ENCODE peak calls at places on chromosomes 5 and 9, in eight cellular contexts. F, O, E, N, W, C, R and V are unnamed samples.

GRCh38 chr9:18351216-18351615 is 122.7 kb upstream of the ADAMTSL1 start:
- DNase-seq in R (no peak), E (no peak), O (no peak), F (no peak), C (no peak), N (no peak), W (no peak), V (no peak)

GRCh38 chr9:30796806-30797205 is 1587.6 kb upstream of the ACO1 start:
- DNase-seq in O (no peak), W (no peak), F (no peak), R (no peak), C (no peak), N (no peak), E (no peak), V (no peak)

GRCh38 chr9:105007143-105007542 is 79.2 kb upstream of the ABCA1 start:
- DNase-seq in W (no peak), O (no peak), C (peak; percentile 68), R (no peak), F (no peak), N (no peak), E (peak; percentile 24), V (peak; percentile 90)

GRCh38 chr9:132757031-132757430 is 86.8 kb downstream of the GTF3C4 start:
- DNase-seq in R (no peak), O (no peak), W (no peak), N (no peak), C (no peak), F (no peak), E (no peak), V (no peak)

GRCh38 chr5:34998058-34998789 is 49.5 kb downstream of the AGXT2 start:
- DNase-seq in O (no peak), E (no peak), R (no peak), N (no peak), F (no peak), W (no peak), C (peak; percentile 4), V (no peak)

GRCh38 chr9:18447131-18447530 is 26.8 kb upstream of the ADAMTSL1 start:
- DNase-seq in O (no peak), C (no peak), N (no peak), R (no peak), W (no peak), F (no peak), E (no peak), V (no peak)

GRCh38 chr5:139147743-139148079 is 50.5 kb downstream of the SIL1 start:
- DNase-seq in R (peak; percentile 65), E (no peak), F (no peak), W (no peak), O (no peak), C (no peak), N (no peak), V (no peak)

GRCh38 chr5:7763621-7764072 is 87.3 kb downstream of the CFAP90 start:
- DNase-seq in F (no peak), C (no peak), N (no peak), W (no peak), E (no peak), R (no peak), O (no peak), V (no peak)

GRCh38 chr5:11105706-11106105 is 344.7 kb upstream of the DAP start:
- DNase-seq in E (no peak), N (no peak), C (no peak), O (no peak), R (no peak), F (no peak), W (no peak), V (no peak)

GRCh38 chr9:115328228-115328627 is 210.3 kb upstream of the TNC start:
- DNase-seq in O (no peak), N (no peak), C (no peak), R (no peak), F (no peak), W (no peak), E (no peak), V (no peak)

GRCh38 chr5:176653986-176654385 is 6.7 kb downstream of the TSPAN17 start:
- DNase-seq in O (no peak), W (no peak), R (no peak), N (no peak), E (no peak), C (no peak), F (no peak), V (no peak)

GRCh38 chr9:98491778-98492177 is 217.0 kb downstream of the GABBR2 start:
- DNase-seq in C (no peak), N (no peak), W (no peak), E (no peak), F (no peak), R (no peak), O (no peak), V (no peak)

GRCh38 chr5:93422652-93423332 is 158.2 kb downstream of the NR2F1-AS1 start:
- DNase-seq in N (peak; percentile 37), R (peak; percentile 18), E (no peak), W (no peak), C (no peak), F (no peak), O (no peak), V (no peak)

GRCh38 chr9:94108584-94108983 is 24.3 kb downstream of the PTPDC1 start:
- DNase-seq in F (no peak), C (no peak), R (no peak), W (no peak), O (no peak), E (no peak), N (peak; percentile 18), V (no peak)

GRCh38 chr9:133953976-133954709 is 38.0 kb downstream of the VAV2 start:
- DNase-seq in R (no peak), O (no peak), E (no peak), C (no peak), F (no peak), W (no peak), N (no peak), V (no peak)

DNA sequence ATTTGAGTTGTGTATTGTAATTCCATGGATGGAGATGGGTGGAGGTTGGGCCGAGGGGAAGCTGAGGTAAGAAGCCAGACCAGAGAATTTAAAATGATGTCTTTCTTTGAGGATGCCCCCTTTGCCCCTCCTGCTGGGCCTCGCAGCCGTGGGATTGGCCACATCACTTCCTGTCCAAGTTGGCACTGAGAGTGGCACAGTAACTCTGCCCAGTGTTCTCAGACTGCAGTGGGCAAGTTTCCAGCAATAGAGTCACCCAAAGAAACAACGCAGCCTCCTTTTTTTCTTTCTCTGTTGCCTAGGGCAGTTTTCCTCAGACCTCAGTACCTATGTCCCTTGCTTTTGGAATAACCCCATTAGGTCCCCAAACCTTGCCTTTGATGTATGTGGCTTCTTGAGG is 306.6 kb upstream of the DMRT1 start:
- DNase-seq in W (no peak), E (no peak), R (no peak), N (no peak), F (no peak), O (no peak), C (no peak), V (no peak)
- H3K27ac ChIP-seq in W (no peak overlapping the region), E (no peak overlapping the region), R (no peak overlapping the region), N (no peak overlapping the region), F (no peak overlapping the region), O (no peak overlapping the region), C (no peak overlapping the region), V (no peak overlapping the region)

GRCh38 chr5:107576736-107577440 is 93.8 kb downstream of the EFNA5 start:
- DNase-seq in R (no peak), E (no peak), O (no peak), N (no peak), W (no peak), C (no peak), F (no peak), V (no peak)
- TF ChIP-seq REST in R (no peak), E (no peak), O (no peak), N (no peak), W (no peak), C (no peak), F (no peak), V (no peak)

GRCh38 chr9:123265833-123266232 is 2.6 kb downstream of the STRBP start:
- DNase-seq in R (no peak), O (no peak), F (no peak), C (no peak), W (peak; percentile 62), E (no peak), N (peak; percentile 29), V (peak; percentile 9)
- H3K27ac ChIP-seq in R (no peak overlapping the region), O (no peak overlapping the region), F (no peak overlapping the region), C (no peak overlapping the region), W (no peak overlapping the region), E (no peak overlapping the region), N (no peak overlapping the region), V (no peak overlapping the region)

GRCh38 chr5:123116757-123117156 is 27.7 kb downstream of the PRDM6 start:
- DNase-seq in C (no peak), O (no peak), N (no peak), F (no peak), E (no peak), R (no peak), W (no peak), V (no peak)

GRCh38 chr5:123113136-123113535 is 24.1 kb downstream of the PRDM6 start:
- DNase-seq in R (no peak), E (no peak), W (no peak), C (no peak), O (no peak), F (no peak), N (no peak), V (no peak)

GRCh38 chr5:123117989-123118388 is 28.9 kb downstream of the PRDM6 start:
- DNase-seq in O (no peak), E (no peak), F (no peak), W (no peak), C (no peak), N (no peak), R (no peak), V (no peak)

GRCh38 chr5:123115020-123115419 is 26.0 kb downstream of the PRDM6 start:
- DNase-seq in N (no peak), F (no peak), O (no peak), C (no peak), W (no peak), E (no peak), R (no peak), V (no peak)

GRCh38 chr5:123116063-123116462 is 27.0 kb downstream of the PRDM6 start:
- DNase-seq in O (no peak), C (no peak), F (no peak), R (no peak), N (no peak), E (no peak), W (no peak), V (no peak)
- TF ChIP-seq REST in O (no peak), C (no peak), F (no peak), R (no peak), N (no peak), E (no peak), W (no peak), V (no peak)

GRCh38 chr9:89493181-89493580 is 4.7 kb downstream of the SEMA4D start:
- DNase-seq in W (no peak), C (no peak), E (no peak), R (no peak), N (no peak), F (no peak), O (no peak), V (no peak)
- H3K27ac ChIP-seq in W (no peak overlapping the region), C (no peak overlapping the region), E (no peak overlapping the region), R (no peak overlapping the region), N (no peak overlapping the region), F (no peak overlapping the region), O (no peak overlapping the region), V (no peak overlapping the region)